ENCODE peak calls at places on chromosome 16, in nine cellular contexts. L, B, N, P, Q, V, A, X and C are unnamed samples.

GRCh38 chr16:67163903-67164558 is 514 bp upstream of the HSF4 start:
- DNase-seq in X (no peak), P (no peak), A (no peak), B (no peak), V (no peak), L (no peak), N (peak; percentile 72), Q (no peak), C (no peak)

GRCh38 chr16:81745704-81746558 is 33.2 kb upstream of the PLCG2 start:
- DNase-seq in L (peak; percentile 63), A (peak; percentile 61), Q (peak; percentile 71), N (peak; percentile 58), X (peak; percentile 67), B (peak; percentile 24), P (peak; percentile 75), V (peak; percentile 59), C (peak; percentile 84)

GRCh38 chr16:57577691-57578224 is 35.3 kb downstream of the ADGRG5 start:
- DNase-seq in P (no peak), A (peak; percentile 14), Q (no peak), X (no peak), B (no peak), L (no peak), V (no peak), N (no peak), C (no peak)

GRCh38 chr16:15592324-15592723 is 50.6 kb downstream of the MARF1 start:
- DNase-seq in B (no peak), Q (no peak), A (no peak), L (no peak), N (no peak), X (no peak), V (no peak), P (no peak), C (no peak)

GRCh38 chr16:84478172-84478948 is 26.1 kb downstream of the MEAK7 start:
- DNase-seq in Q (peak; percentile 14), L (peak; percentile 15), N (no peak), X (no peak), A (peak; percentile 15), B (peak; percentile 56), P (no peak), V (peak; percentile 50), C (no peak)

GRCh38 chr16:81204794-81205680 is 33.5 kb upstream of the BCO1 start:
- DNase-seq in A (peak; percentile 80), N (peak; percentile 66), X (no peak), V (peak; percentile 83), B (peak; percentile 48), P (no peak), Q (peak; percentile 48), L (peak; percentile 78), C (peak; percentile 53)

GRCh38 chr16:19143241-19143640 is 24.8 kb upstream of the SYT17 start:
- DNase-seq in V (no peak), P (no peak), X (no peak), N (no peak), B (no peak), A (no peak), Q (no peak), L (no peak), C (no peak)

GRCh38 chr16:67278773-67279295 is 498 bp upstream of the PLEKHG4 start:
- DNase-seq in V (no peak), Q (no peak), P (peak; percentile 56), N (no peak), L (no peak), X (no peak), A (no peak), B (no peak), C (peak; percentile 42)

GRCh38 chr16:72198021-72198420 is 26.1 kb upstream of the PMFBP1 start:
- DNase-seq in P (no peak), A (peak; percentile 93), V (peak; percentile 98), B (peak; percentile 90), N (peak; percentile 68), L (peak; percentile 93), X (peak; percentile 69), Q (no peak), C (no peak)

GRCh38 chr16:16075463-16076399 is 126.3 kb downstream of the ABCC1 start:
- DNase-seq in V (peak; percentile 82), Q (peak; percentile 46), P (peak; percentile 84), N (peak; percentile 83), X (peak; percentile 5), A (peak; percentile 19), B (peak; percentile 51), L (peak; percentile 43), C (no peak)

GRCh38 chr16:83215417-83216001 is 588.7 kb downstream of the CDH13 start:
- DNase-seq in P (no peak), N (no peak), V (peak; percentile 61), X (no peak), B (no peak), Q (peak; percentile 39), A (peak; percentile 43), L (peak; percentile 53), C (peak; percentile 59)

GRCh38 chr16:11852092-11852809 is 909 bp upstream of the RSL1D1 start:
- DNase-seq in A (peak; percentile 34), L (peak; percentile 43), N (no peak), B (peak; percentile 15), V (no peak), P (no peak), Q (no peak), X (no peak), C (no peak)

GRCh38 chr16:57039148-57039812 is 49.9 kb downstream of the NLRC5 start:
- DNase-seq in Q (no peak), A (peak; percentile 81), N (no peak), X (no peak), V (peak; percentile 92), B (peak; percentile 60), P (no peak), L (peak; percentile 93), C (peak; percentile 86)

GRCh38 chr16:85057212-85057889 is 29.8 kb downstream of the KIAA0513 start:
- DNase-seq in X (no peak), A (no peak), P (no peak), N (no peak), Q (peak; percentile 42), B (no peak), L (no peak), V (no peak), C (peak; percentile 36)

GRCh38 chr16:11706180-11706742 is 36.4 kb downstream of the TXNDC11 start:
- DNase-seq in P (peak; percentile 83), B (no peak), V (peak; percentile 49), N (no peak), X (no peak), Q (peak; percentile 46), L (no peak), A (peak; percentile 25), C (peak; percentile 29)

GRCh38 chr16:53266156-53266555 is 168.1 kb upstream of the RBL2 start:
- DNase-seq in L (no peak), N (no peak), P (no peak), A (no peak), B (no peak), X (no peak), Q (no peak), V (peak; percentile 13), C (no peak)
- H3K4me3 ChIP-seq in L (no peak overlapping the region), N (no peak overlapping the region), P (no peak overlapping the region), A (no peak overlapping the region), B (no peak overlapping the region), X (no peak overlapping the region), Q (no peak overlapping the region), V (no peak overlapping the region), C (no peak overlapping the region)

DNA sequence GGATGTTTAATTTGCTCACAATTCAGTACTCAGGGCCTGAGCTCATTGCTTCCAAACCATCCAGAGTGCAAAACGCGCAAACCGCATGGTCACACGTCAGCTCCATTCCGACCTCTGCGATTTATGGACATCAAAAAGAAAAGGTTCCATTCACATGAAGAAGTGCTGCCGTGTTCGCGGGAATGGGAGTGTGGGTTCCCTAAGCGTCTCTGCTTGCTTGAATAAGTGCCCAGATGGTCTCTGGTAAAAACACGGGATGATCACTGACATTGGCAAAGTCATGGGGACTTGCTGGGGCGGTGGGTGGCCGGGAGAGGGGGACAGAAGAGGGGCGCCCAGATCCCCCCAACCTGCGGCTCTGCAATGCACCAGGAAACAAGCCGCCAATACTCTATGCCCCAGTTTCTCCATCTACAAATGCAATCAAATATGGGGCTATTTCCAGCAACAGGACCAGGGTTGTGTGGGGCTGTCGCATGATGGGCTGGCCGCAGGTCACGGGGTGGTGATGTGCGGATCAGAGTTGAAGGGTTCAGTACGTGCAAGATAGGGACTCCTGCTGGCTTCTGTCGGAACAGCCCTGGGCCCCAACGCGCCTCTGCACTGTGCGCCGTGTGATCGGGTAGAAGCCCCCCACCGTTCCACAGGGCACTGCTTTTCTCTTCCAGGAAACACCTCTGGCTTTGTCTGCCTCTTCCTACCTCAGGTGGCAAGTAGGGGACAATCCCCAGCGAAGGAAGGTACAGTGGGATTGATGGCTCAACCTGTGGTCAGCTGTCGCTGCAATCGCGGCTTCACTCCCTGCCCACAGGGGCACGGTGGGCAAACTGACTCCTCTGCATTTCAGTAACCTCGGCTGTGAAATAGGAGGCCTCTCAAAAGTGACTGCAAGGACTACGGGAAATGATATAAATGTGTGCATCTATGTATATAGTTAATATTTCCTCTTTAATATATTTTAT is 11.2 kb downstream of the FOXF1 start:
- DNase-seq in V (no peak), P (peak; percentile 44), A (no peak), B (no peak), Q (no peak), L (no peak), N (no peak), X (no peak), C (no peak)
- TF ChIP-seq CTCF in V (no peak), P (no peak), A (no peak), B (no peak), Q (no peak), L (no peak), N (no peak), X (no peak), C (no peak)

GRCh38 chr16:58862334-58863024 is 128.4 kb upstream of the GOT2 start:
- DNase-seq in A (no peak), X (no peak), Q (no peak), P (no peak), N (no peak), L (no peak), B (no peak), V (no peak), C (no peak)
- H3K4me3 ChIP-seq in A (no peak overlapping the region), X (no peak overlapping the region), Q (no peak overlapping the region), P (no peak overlapping the region), N (no peak overlapping the region), L (no peak overlapping the region), B (no peak overlapping the region), V (no peak overlapping the region), C (no peak overlapping the region)

GRCh38 chr16:22814330-22815105 is 556 bp downstream of the HS3ST2 start:
- DNase-seq in Q (no peak), X (peak; percentile 10), V (no peak), P (no peak), A (no peak), B (no peak), L (no peak), N (no peak), C (no peak)

GRCh38 chr16:22816475-22816874 is 2.5 kb downstream of the HS3ST2 start:
- DNase-seq in L (no peak), B (no peak), A (no peak), V (no peak), Q (no peak), N (no peak), X (peak; percentile 12), P (no peak), C (no peak)

GRCh38 chr16:22813946-22814325 is at the start of gene HS3ST2:
- DNase-seq in X (peak; percentile 65), A (peak; percentile 0), Q (no peak), B (peak; percentile 62), V (no peak), N (no peak), P (peak; percentile 61), L (peak; percentile 1), C (no peak)

GRCh38 chr16:22815863-22816262 is 1.9 kb downstream of the HS3ST2 start:
- DNase-seq in N (no peak), Q (no peak), X (no peak), L (no peak), P (no peak), B (no peak), V (no peak), A (no peak), C (no peak)

GRCh38 chr16:22813223-22813945 is 578 bp upstream of the HS3ST2 start:
- DNase-seq in P (peak; percentile 49), L (peak; percentile 23), N (no peak), B (peak; percentile 53), Q (peak; percentile 32), A (peak; percentile 12), V (peak; percentile 19), X (peak; percentile 74), C (peak; percentile 12)
- TF ChIP-seq CTCF in P (peak; percentile 51), L (peak; percentile 55), N (no peak), B (peak; percentile 91), Q (peak; percentile 40), A (peak; percentile 66), V (peak; percentile 62), X (peak; percentile 59), C (peak; percentile 27)